ENCODE peak calls at places on chromosomes 16 and 17, in seven cellular contexts. One of them, this sample, is unnamed.

GRCh38 chr16:359067-359763 is 6.7 kb upstream of the AXIN1 start:
- DNase-seq in psoas muscle: no peak
- DNase-seq in CD8-positive, alpha-beta T cell: no peak
- DNase-seq in spleen: peak
- DNase-seq in B cell: no peak
- DNase-seq in choroid plexus epithelial cell: no peak
- DNase-seq in cardiac fibroblast: no peak
- DNase-seq in this sample: no peak

GRCh38 chr16:54009464-54010176 is 277.0 kb downstream of the IRX3 start:
- DNase-seq in psoas muscle: no peak
- DNase-seq in CD8-positive, alpha-beta T cell: no peak
- DNase-seq in spleen: no peak
- DNase-seq in B cell: no peak
- DNase-seq in choroid plexus epithelial cell: no peak
- DNase-seq in cardiac fibroblast: no peak
- DNase-seq in this sample: no peak

GRCh38 chr17:14211246-14211645 is 25.4 kb downstream of the CDRT15 start:
- DNase-seq in psoas muscle: no peak
- DNase-seq in CD8-positive, alpha-beta T cell: no peak
- DNase-seq in spleen: no peak
- DNase-seq in B cell: no peak
- DNase-seq in choroid plexus epithelial cell: no peak
- DNase-seq in cardiac fibroblast: no peak
- DNase-seq in this sample: no peak

GRCh38 chr16:2343211-2343610 is 2.7 kb upstream of the ABCA3 start:
- DNase-seq in psoas muscle: no peak
- DNase-seq in CD8-positive, alpha-beta T cell: no peak
- DNase-seq in spleen: no peak
- DNase-seq in B cell: no peak
- DNase-seq in choroid plexus epithelial cell: no peak
- DNase-seq in cardiac fibroblast: no peak
- DNase-seq in this sample: no peak

GRCh38 chr17:81044764-81045589 is 10.0 kb downstream of the BAIAP2 start:
- DNase-seq in psoas muscle: peak
- DNase-seq in CD8-positive, alpha-beta T cell: no peak
- DNase-seq in spleen: peak
- DNase-seq in B cell: no peak
- DNase-seq in choroid plexus epithelial cell: peak
- DNase-seq in cardiac fibroblast: peak
- DNase-seq in this sample: no peak

GRCh38 chr17:48503747-48504146 is 27.1 kb downstream of the HOXB1 start:
- DNase-seq in psoas muscle: no peak
- DNase-seq in CD8-positive, alpha-beta T cell: no peak
- DNase-seq in spleen: no peak
- DNase-seq in B cell: no peak
- DNase-seq in choroid plexus epithelial cell: no peak
- DNase-seq in cardiac fibroblast: no peak
- DNase-seq in this sample: no peak

GRCh38 chr17:82542439-82542838 is 22.9 kb downstream of the FOXK2 start:
- DNase-seq in psoas muscle: no peak
- DNase-seq in CD8-positive, alpha-beta T cell: no peak
- DNase-seq in spleen: no peak
- DNase-seq in B cell: no peak
- DNase-seq in choroid plexus epithelial cell: no peak
- DNase-seq in cardiac fibroblast: no peak
- DNase-seq in this sample: no peak

GRCh38 chr16:67177743-67178699 is 5.7 kb downstream of the MATCAP1 start:
- DNase-seq in psoas muscle: peak
- DNase-seq in CD8-positive, alpha-beta T cell: no peak
- DNase-seq in spleen: peak
- DNase-seq in B cell: no peak
- DNase-seq in choroid plexus epithelial cell: peak
- DNase-seq in cardiac fibroblast: peak
- DNase-seq in this sample: no peak

GRCh38 chr16:28977703-28978641 is 3.4 kb downstream of the SPNS1 start:
- DNase-seq in psoas muscle: no peak
- DNase-seq in CD8-positive, alpha-beta T cell: peak
- DNase-seq in spleen: no peak
- DNase-seq in B cell: no peak
- DNase-seq in choroid plexus epithelial cell: no peak
- DNase-seq in cardiac fibroblast: no peak
- DNase-seq in this sample: peak

GRCh38 chr17:2171725-2172446 is 117.0 kb downstream of the HIC1 start:
- DNase-seq in psoas muscle: peak
- DNase-seq in CD8-positive, alpha-beta T cell: no peak
- DNase-seq in spleen: no peak
- DNase-seq in B cell: no peak
- DNase-seq in choroid plexus epithelial cell: peak
- DNase-seq in cardiac fibroblast: peak
- DNase-seq in this sample: no peak

GRCh38 chr16:85395913-85396878 is 216.9 kb upstream of the GSE1 start:
- DNase-seq in psoas muscle: peak
- DNase-seq in CD8-positive, alpha-beta T cell: no peak
- DNase-seq in spleen: peak
- DNase-seq in B cell: peak
- DNase-seq in choroid plexus epithelial cell: peak
- DNase-seq in cardiac fibroblast: peak
- DNase-seq in this sample: no peak

GRCh38 chr16:27232061-27232841 is 28.9 kb downstream of the KDM8 start:
- DNase-seq in psoas muscle: no peak
- DNase-seq in CD8-positive, alpha-beta T cell: peak
- DNase-seq in spleen: peak
- DNase-seq in B cell: peak
- DNase-seq in choroid plexus epithelial cell: no peak
- DNase-seq in cardiac fibroblast: peak
- DNase-seq in this sample: peak

GRCh38 chr17:62980842-62981241 is 14.8 kb downstream of the TANC2 start:
- DNase-seq in psoas muscle: no peak
- DNase-seq in CD8-positive, alpha-beta T cell: no peak
- DNase-seq in spleen: no peak
- DNase-seq in B cell: no peak
- DNase-seq in choroid plexus epithelial cell: no peak
- DNase-seq in cardiac fibroblast: no peak
- DNase-seq in this sample: no peak
- TF ChIP-seq CTCF in psoas muscle: no peak
- TF ChIP-seq CTCF in CD8-positive, alpha-beta T cell: no peak
- TF ChIP-seq CTCF in spleen: no peak
- TF ChIP-seq CTCF in B cell: no peak
- TF ChIP-seq CTCF in choroid plexus epithelial cell: no peak
- TF ChIP-seq CTCF in cardiac fibroblast: no peak
- TF ChIP-seq CTCF in this sample: no peak

DNA sequence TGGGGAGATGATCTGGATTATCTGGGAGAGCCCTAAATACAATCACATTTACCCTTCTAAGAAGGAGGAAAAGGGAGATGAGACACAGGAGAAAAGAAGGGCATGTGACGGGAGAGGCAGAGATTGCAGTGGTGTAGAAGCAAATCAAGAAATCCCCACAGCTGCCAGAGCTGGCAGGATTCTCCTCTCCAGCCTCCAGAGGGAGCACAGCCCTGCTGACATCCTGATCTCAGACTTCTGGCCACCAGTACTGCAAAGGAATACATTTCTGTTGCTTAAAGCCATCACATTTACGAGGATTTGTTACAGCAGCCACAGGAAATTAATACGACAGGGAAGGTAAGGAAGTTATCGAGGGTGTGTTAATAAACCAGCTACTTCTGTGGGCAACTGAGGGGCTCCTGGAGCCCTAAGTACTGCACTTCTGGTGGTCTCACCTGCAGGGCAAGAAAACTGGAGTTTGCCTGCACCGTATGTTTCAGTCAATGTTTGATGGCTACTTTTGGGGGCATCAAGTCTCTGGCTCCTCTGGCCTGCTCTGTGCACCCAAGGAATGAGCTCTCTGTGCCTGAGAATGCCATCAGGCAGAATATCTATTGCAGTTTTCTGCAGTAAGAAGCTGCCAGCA is 22.9 kb upstream of the CDH13 start:
- DNase-seq in psoas muscle: peak
- DNase-seq in CD8-positive, alpha-beta T cell: no peak
- DNase-seq in spleen: no peak
- DNase-seq in B cell: no peak
- DNase-seq in choroid plexus epithelial cell: peak
- DNase-seq in cardiac fibroblast: peak
- DNase-seq in this sample: no peak
- TF ChIP-seq CTCF in psoas muscle: peak
- TF ChIP-seq CTCF in CD8-positive, alpha-beta T cell: no peak
- TF ChIP-seq CTCF in spleen: peak
- TF ChIP-seq CTCF in B cell: no peak
- TF ChIP-seq CTCF in choroid plexus epithelial cell: peak
- TF ChIP-seq CTCF in cardiac fibroblast: peak
- TF ChIP-seq CTCF in this sample: no peak

GRCh38 chr16:19680972-19681371 is 37.1 kb downstream of the KNOP1 start:
- DNase-seq in psoas muscle: peak
- DNase-seq in CD8-positive, alpha-beta T cell: no peak
- DNase-seq in spleen: no peak
- DNase-seq in B cell: no peak
- DNase-seq in choroid plexus epithelial cell: no peak
- DNase-seq in cardiac fibroblast: no peak
- DNase-seq in this sample: no peak
- TF ChIP-seq CTCF in psoas muscle: no peak
- TF ChIP-seq CTCF in CD8-positive, alpha-beta T cell: no peak
- TF ChIP-seq CTCF in spleen: no peak
- TF ChIP-seq CTCF in B cell: no peak
- TF ChIP-seq CTCF in choroid plexus epithelial cell: peak
- TF ChIP-seq CTCF in cardiac fibroblast: peak
- TF ChIP-seq CTCF in this sample: peak

GRCh38 chr17:9769036-9769695 is 22.2 kb downstream of the DHRS7C start:
- DNase-seq in psoas muscle: no peak
- DNase-seq in CD8-positive, alpha-beta T cell: no peak
- DNase-seq in spleen: no peak
- DNase-seq in B cell: no peak
- DNase-seq in choroid plexus epithelial cell: no peak
- DNase-seq in cardiac fibroblast: no peak
- DNase-seq in this sample: no peak

GRCh38 chr17:9766970-9767369 is 24.4 kb downstream of the DHRS7C start:
- DNase-seq in psoas muscle: no peak
- DNase-seq in CD8-positive, alpha-beta T cell: no peak
- DNase-seq in spleen: no peak
- DNase-seq in B cell: no peak
- DNase-seq in choroid plexus epithelial cell: no peak
- DNase-seq in cardiac fibroblast: no peak
- DNase-seq in this sample: no peak

GRCh38 chr17:9767432-9767991 is 23.9 kb downstream of the DHRS7C start:
- DNase-seq in psoas muscle: no peak
- DNase-seq in CD8-positive, alpha-beta T cell: no peak
- DNase-seq in spleen: no peak
- DNase-seq in B cell: no peak
- DNase-seq in choroid plexus epithelial cell: no peak
- DNase-seq in cardiac fibroblast: no peak
- DNase-seq in this sample: no peak

GRCh38 chr17:9771465-9771864 is 19.9 kb downstream of the DHRS7C start:
- DNase-seq in psoas muscle: no peak
- DNase-seq in CD8-positive, alpha-beta T cell: no peak
- DNase-seq in spleen: no peak
- DNase-seq in B cell: no peak
- DNase-seq in choroid plexus epithelial cell: no peak
- DNase-seq in cardiac fibroblast: no peak
- DNase-seq in this sample: no peak

GRCh38 chr17:9768381-9768934 is 22.9 kb downstream of the DHRS7C start:
- DNase-seq in psoas muscle: no peak
- DNase-seq in CD8-positive, alpha-beta T cell: no peak
- DNase-seq in spleen: no peak
- DNase-seq in B cell: no peak
- DNase-seq in choroid plexus epithelial cell: peak
- DNase-seq in cardiac fibroblast: peak
- DNase-seq in this sample: peak
- TF ChIP-seq CTCF in psoas muscle: peak
- TF ChIP-seq CTCF in CD8-positive, alpha-beta T cell: peak
- TF ChIP-seq CTCF in spleen: peak
- TF ChIP-seq CTCF in B cell: peak
- TF ChIP-seq CTCF in choroid plexus epithelial cell: peak
- TF ChIP-seq CTCF in cardiac fibroblast: no peak
- TF ChIP-seq CTCF in this sample: peak

GRCh38 chr17:3768341-3768740 is 32.6 kb downstream of the ITGAE start:
- DNase-seq in psoas muscle: no peak
- DNase-seq in CD8-positive, alpha-beta T cell: no peak
- DNase-seq in spleen: peak
- DNase-seq in B cell: no peak
- DNase-seq in choroid plexus epithelial cell: no peak
- DNase-seq in cardiac fibroblast: no peak
- DNase-seq in this sample: no peak

GRCh38 chr17:3771140-3771539 is 29.8 kb downstream of the ITGAE start:
- DNase-seq in psoas muscle: no peak
- DNase-seq in CD8-positive, alpha-beta T cell: peak
- DNase-seq in spleen: no peak
- DNase-seq in B cell: no peak
- DNase-seq in choroid plexus epithelial cell: no peak
- DNase-seq in cardiac fibroblast: no peak
- DNase-seq in this sample: peak

GRCh38 chr17:3772764-3773163 is 28.2 kb downstream of the ITGAE start:
- DNase-seq in psoas muscle: no peak
- DNase-seq in CD8-positive, alpha-beta T cell: no peak
- DNase-seq in spleen: peak
- DNase-seq in B cell: no peak
- DNase-seq in choroid plexus epithelial cell: no peak
- DNase-seq in cardiac fibroblast: no peak
- DNase-seq in this sample: peak

GRCh38 chr17:3768786-3769185 is 32.2 kb downstream of the ITGAE start:
- DNase-seq in psoas muscle: no peak
- DNase-seq in CD8-positive, alpha-beta T cell: no peak
- DNase-seq in spleen: no peak
- DNase-seq in B cell: no peak
- DNase-seq in choroid plexus epithelial cell: no peak
- DNase-seq in cardiac fibroblast: no peak
- DNase-seq in this sample: no peak

DNA sequence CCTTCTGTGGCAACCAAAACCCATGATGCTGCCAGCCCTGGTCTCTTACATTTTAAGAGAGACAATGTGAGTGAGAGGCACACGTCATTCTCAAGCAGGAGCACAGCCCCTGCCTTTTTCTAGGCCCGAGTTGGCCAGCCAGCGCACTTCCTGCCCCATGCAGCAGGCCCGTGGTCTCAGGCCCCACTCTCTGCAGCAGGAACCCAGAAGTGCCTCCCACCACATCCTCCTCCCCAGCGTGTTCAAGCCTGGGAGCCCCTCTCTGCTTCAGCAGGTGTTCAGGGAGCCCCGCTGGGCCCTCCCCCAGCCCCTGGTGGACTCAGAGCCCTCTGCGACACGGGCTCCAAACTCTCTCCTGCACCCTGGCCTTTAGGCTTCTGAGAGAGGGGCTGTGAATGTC is 30.5 kb downstream of the ITGAE start:
- DNase-seq in psoas muscle: no peak
- DNase-seq in CD8-positive, alpha-beta T cell: peak
- DNase-seq in spleen: peak
- DNase-seq in B cell: peak
- DNase-seq in choroid plexus epithelial cell: no peak
- DNase-seq in cardiac fibroblast: no peak
- DNase-seq in this sample: peak
- TF ChIP-seq CTCF in psoas muscle: no peak
- TF ChIP-seq CTCF in CD8-positive, alpha-beta T cell: no peak
- TF ChIP-seq CTCF in spleen: no peak
- TF ChIP-seq CTCF in B cell: no peak
- TF ChIP-seq CTCF in choroid plexus epithelial cell: no peak
- TF ChIP-seq CTCF in cardiac fibroblast: no peak
- TF ChIP-seq CTCF in this sample: no peak